ENCODE peak calls at places on chromosomes 5 and 9, in eight cellular contexts. One of them, this sample, is unnamed.

GRCh38 chr9:26326473-26327044 is 566.0 kb downstream of the CAAP1 start:
- DNase-seq in fibroblast of lung: peak; percentile 57
- DNase-seq in bronchial epithelial cell: peak; percentile 66
- DNase-seq in tibial artery: no peak
- DNase-seq in psoas muscle: no peak
- DNase-seq in neural progenitor cell: peak; percentile 71
- DNase-seq in brain microvascular endothelial cell: peak; percentile 62
- DNase-seq in mesothelial cell of epicardium: peak; percentile 48
- DNase-seq in this sample: no peak

GRCh38 chr9:27572566-27572917 is 739 bp downstream of the C9orf72 start:
- DNase-seq in fibroblast of lung: peak; percentile 44
- DNase-seq in bronchial epithelial cell: peak; percentile 78
- DNase-seq in tibial artery: no peak
- DNase-seq in psoas muscle: no peak
- DNase-seq in neural progenitor cell: peak; percentile 62
- DNase-seq in brain microvascular endothelial cell: peak; percentile 34
- DNase-seq in mesothelial cell of epicardium: no peak
- DNase-seq in this sample: no peak

GRCh38 chr9:109579191-109579948 is 81.3 kb upstream of the PTPN3 start:
- DNase-seq in fibroblast of lung: peak; percentile 56
- DNase-seq in bronchial epithelial cell: no peak
- DNase-seq in tibial artery: no peak
- DNase-seq in psoas muscle: no peak
- DNase-seq in neural progenitor cell: no peak
- DNase-seq in brain microvascular endothelial cell: peak; percentile 16
- DNase-seq in mesothelial cell of epicardium: no peak
- DNase-seq in this sample: no peak

GRCh38 chr9:113738506-113738897 is 137.6 kb upstream of the ZNF618 start:
- DNase-seq in fibroblast of lung: no peak
- DNase-seq in bronchial epithelial cell: no peak
- DNase-seq in tibial artery: no peak
- DNase-seq in psoas muscle: no peak
- DNase-seq in neural progenitor cell: peak; percentile 14
- DNase-seq in brain microvascular endothelial cell: no peak
- DNase-seq in mesothelial cell of epicardium: no peak
- DNase-seq in this sample: no peak

GRCh38 chr9:121450241-121450640 is 49.4 kb downstream of the GGTA1 start:
- DNase-seq in fibroblast of lung: no peak
- DNase-seq in bronchial epithelial cell: no peak
- DNase-seq in tibial artery: no peak
- DNase-seq in psoas muscle: no peak
- DNase-seq in neural progenitor cell: no peak
- DNase-seq in brain microvascular endothelial cell: no peak
- DNase-seq in mesothelial cell of epicardium: no peak
- DNase-seq in this sample: no peak

GRCh38 chr9:17807670-17808282 is 228.9 kb downstream of the SH3GL2 start:
- DNase-seq in fibroblast of lung: no peak
- DNase-seq in bronchial epithelial cell: no peak
- DNase-seq in tibial artery: no peak
- DNase-seq in psoas muscle: no peak
- DNase-seq in neural progenitor cell: no peak
- DNase-seq in brain microvascular endothelial cell: no peak
- DNase-seq in mesothelial cell of epicardium: no peak
- DNase-seq in this sample: no peak

GRCh38 chr5:39206630-39207319 is 12.6 kb downstream of the FYB1 start:
- DNase-seq in fibroblast of lung: no peak
- DNase-seq in bronchial epithelial cell: no peak
- DNase-seq in tibial artery: no peak
- DNase-seq in psoas muscle: no peak
- DNase-seq in neural progenitor cell: no peak
- DNase-seq in brain microvascular endothelial cell: no peak
- DNase-seq in mesothelial cell of epicardium: no peak
- DNase-seq in this sample: no peak

GRCh38 chr5:76175051-76175666 is 92.0 kb downstream of the SV2C start:
- DNase-seq in fibroblast of lung: peak; percentile 10
- DNase-seq in bronchial epithelial cell: peak; percentile 54
- DNase-seq in tibial artery: no peak
- DNase-seq in psoas muscle: no peak
- DNase-seq in neural progenitor cell: peak; percentile 75
- DNase-seq in brain microvascular endothelial cell: peak; percentile 47
- DNase-seq in mesothelial cell of epicardium: peak; percentile 61
- DNase-seq in this sample: peak; percentile 34

GRCh38 chr5:172688735-172689572 is 47.9 kb downstream of the NEURL1B start:
- DNase-seq in fibroblast of lung: no peak
- DNase-seq in bronchial epithelial cell: peak; percentile 51
- DNase-seq in tibial artery: peak; percentile 80
- DNase-seq in psoas muscle: no peak
- DNase-seq in neural progenitor cell: no peak
- DNase-seq in brain microvascular endothelial cell: no peak
- DNase-seq in mesothelial cell of epicardium: no peak
- DNase-seq in this sample: no peak

GRCh38 chr5:95617057-95617456 is 2.8 kb upstream of the GPR150 start:
- DNase-seq in fibroblast of lung: peak; percentile 67
- DNase-seq in bronchial epithelial cell: peak; percentile 98
- DNase-seq in tibial artery: no peak
- DNase-seq in psoas muscle: no peak
- DNase-seq in neural progenitor cell: no peak
- DNase-seq in brain microvascular endothelial cell: peak; percentile 79
- DNase-seq in mesothelial cell of epicardium: no peak
- DNase-seq in this sample: no peak

GRCh38 chr5:72566746-72567145 is 59.5 kb upstream of the ZNF366 start:
- DNase-seq in fibroblast of lung: no peak
- DNase-seq in bronchial epithelial cell: no peak
- DNase-seq in tibial artery: no peak
- DNase-seq in psoas muscle: no peak
- DNase-seq in neural progenitor cell: no peak
- DNase-seq in brain microvascular endothelial cell: no peak
- DNase-seq in mesothelial cell of epicardium: no peak
- DNase-seq in this sample: no peak

GRCh38 chr9:69313175-69313574 is 11.8 kb upstream of the ENTREP1 start:
- DNase-seq in fibroblast of lung: no peak
- DNase-seq in bronchial epithelial cell: no peak
- DNase-seq in tibial artery: no peak
- DNase-seq in psoas muscle: no peak
- DNase-seq in neural progenitor cell: no peak
- DNase-seq in brain microvascular endothelial cell: no peak
- DNase-seq in mesothelial cell of epicardium: no peak
- DNase-seq in this sample: no peak

GRCh38 chr5:77087484-77088291 is 603 bp upstream of the ZBED3 start:
- DNase-seq in fibroblast of lung: peak; percentile 23
- DNase-seq in bronchial epithelial cell: peak; percentile 47
- DNase-seq in tibial artery: peak; percentile 72
- DNase-seq in psoas muscle: no peak
- DNase-seq in neural progenitor cell: peak; percentile 4
- DNase-seq in brain microvascular endothelial cell: no peak
- DNase-seq in mesothelial cell of epicardium: no peak
- DNase-seq in this sample: no peak

GRCh38 chr5:88683506-88684135 is 199.4 kb downstream of the MEF2C start:
- DNase-seq in fibroblast of lung: peak; percentile 91
- DNase-seq in bronchial epithelial cell: no peak
- DNase-seq in tibial artery: no peak
- DNase-seq in psoas muscle: no peak
- DNase-seq in neural progenitor cell: peak; percentile 77
- DNase-seq in brain microvascular endothelial cell: no peak
- DNase-seq in mesothelial cell of epicardium: no peak
- DNase-seq in this sample: no peak

GRCh38 chr5:5667136-5667554 is 244.7 kb downstream of the ICE1 start:
- DNase-seq in fibroblast of lung: no peak
- DNase-seq in bronchial epithelial cell: no peak
- DNase-seq in tibial artery: no peak
- DNase-seq in psoas muscle: no peak
- DNase-seq in neural progenitor cell: no peak
- DNase-seq in brain microvascular endothelial cell: no peak
- DNase-seq in mesothelial cell of epicardium: no peak
- DNase-seq in this sample: no peak

GRCh38 chr5:131329187-131329540 is 65.3 kb downstream of the CDC42SE2 start:
- DNase-seq in fibroblast of lung: no peak
- DNase-seq in bronchial epithelial cell: no peak
- DNase-seq in tibial artery: no peak
- DNase-seq in psoas muscle: no peak
- DNase-seq in neural progenitor cell: no peak
- DNase-seq in brain microvascular endothelial cell: no peak
- DNase-seq in mesothelial cell of epicardium: no peak
- DNase-seq in this sample: no peak

GRCh38 chr9:6441269-6441668 is 28.3 kb downstream of the UHRF2 start:
- DNase-seq in fibroblast of lung: peak; percentile 53
- DNase-seq in bronchial epithelial cell: peak; percentile 29
- DNase-seq in tibial artery: no peak
- DNase-seq in psoas muscle: no peak
- DNase-seq in neural progenitor cell: no peak
- DNase-seq in brain microvascular endothelial cell: no peak
- DNase-seq in mesothelial cell of epicardium: no peak
- DNase-seq in this sample: no peak

GRCh38 chr5:39001683-39002082 is 72.5 kb downstream of the RICTOR start:
- DNase-seq in fibroblast of lung: no peak
- DNase-seq in bronchial epithelial cell: no peak
- DNase-seq in tibial artery: no peak
- DNase-seq in psoas muscle: no peak
- DNase-seq in neural progenitor cell: no peak
- DNase-seq in brain microvascular endothelial cell: no peak
- DNase-seq in mesothelial cell of epicardium: no peak
- DNase-seq in this sample: no peak

GRCh38 chr5:68722357-68722756 is 371.5 kb upstream of the SLC30A5 start:
- DNase-seq in fibroblast of lung: no peak
- DNase-seq in bronchial epithelial cell: no peak
- DNase-seq in tibial artery: no peak
- DNase-seq in psoas muscle: no peak
- DNase-seq in neural progenitor cell: no peak
- DNase-seq in brain microvascular endothelial cell: no peak
- DNase-seq in mesothelial cell of epicardium: no peak
- DNase-seq in this sample: no peak
- TF ChIP-seq CTCF in fibroblast of lung: no peak
- TF ChIP-seq CTCF in bronchial epithelial cell: no peak
- TF ChIP-seq CTCF in tibial artery: no peak
- TF ChIP-seq CTCF in psoas muscle: no peak
- TF ChIP-seq CTCF in neural progenitor cell: no peak
- TF ChIP-seq CTCF in brain microvascular endothelial cell: no peak
- TF ChIP-seq CTCF in mesothelial cell of epicardium: no peak
- TF ChIP-seq CTCF in this sample: no peak

GRCh38 chr9:33498387-33498786 is 24.7 kb upstream of the NOL6 start:
- DNase-seq in fibroblast of lung: no peak
- DNase-seq in bronchial epithelial cell: peak; percentile 42
- DNase-seq in tibial artery: no peak
- DNase-seq in psoas muscle: no peak
- DNase-seq in neural progenitor cell: no peak
- DNase-seq in brain microvascular endothelial cell: no peak
- DNase-seq in mesothelial cell of epicardium: no peak
- DNase-seq in this sample: no peak
- TF ChIP-seq CTCF in fibroblast of lung: peak; percentile 34
- TF ChIP-seq CTCF in bronchial epithelial cell: peak; percentile 4
- TF ChIP-seq CTCF in tibial artery: no peak
- TF ChIP-seq CTCF in psoas muscle: peak; percentile 8
- TF ChIP-seq CTCF in neural progenitor cell: peak; percentile 29
- TF ChIP-seq CTCF in brain microvascular endothelial cell: no peak
- TF ChIP-seq CTCF in mesothelial cell of epicardium: peak; percentile 28
- TF ChIP-seq CTCF in this sample: no peak

GRCh38 chr9:93899609-93900435 is 55.3 kb downstream of the BARX1 start:
- DNase-seq in fibroblast of lung: no peak
- DNase-seq in bronchial epithelial cell: no peak
- DNase-seq in tibial artery: peak; percentile 60
- DNase-seq in psoas muscle: peak; percentile 17
- DNase-seq in neural progenitor cell: no peak
- DNase-seq in brain microvascular endothelial cell: no peak
- DNase-seq in mesothelial cell of epicardium: peak; percentile 29
- DNase-seq in this sample: peak; percentile 5
- TF ChIP-seq CTCF in fibroblast of lung: no peak
- TF ChIP-seq CTCF in bronchial epithelial cell: no peak
- TF ChIP-seq CTCF in tibial artery: no peak
- TF ChIP-seq CTCF in psoas muscle: no peak
- TF ChIP-seq CTCF in neural progenitor cell: no peak
- TF ChIP-seq CTCF in brain microvascular endothelial cell: no peak
- TF ChIP-seq CTCF in mesothelial cell of epicardium: no peak
- TF ChIP-seq CTCF in this sample: no peak

GRCh38 chr5:111076076-111076475 is 4.6 kb downstream of the TSLP start:
- DNase-seq in fibroblast of lung: no peak
- DNase-seq in bronchial epithelial cell: no peak
- DNase-seq in tibial artery: no peak
- DNase-seq in psoas muscle: no peak
- DNase-seq in neural progenitor cell: no peak
- DNase-seq in brain microvascular endothelial cell: no peak
- DNase-seq in mesothelial cell of epicardium: no peak
- DNase-seq in this sample: no peak

GRCh38 chr5:111071413-111071812 is at the start of gene TSLP:
- DNase-seq in fibroblast of lung: no peak
- DNase-seq in bronchial epithelial cell: no peak
- DNase-seq in tibial artery: no peak
- DNase-seq in psoas muscle: no peak
- DNase-seq in neural progenitor cell: no peak
- DNase-seq in brain microvascular endothelial cell: no peak
- DNase-seq in mesothelial cell of epicardium: no peak
- DNase-seq in this sample: no peak

GRCh38 chr5:111072949-111073682 is 1.6 kb downstream of the TSLP start:
- DNase-seq in fibroblast of lung: peak; percentile 29
- DNase-seq in bronchial epithelial cell: no peak
- DNase-seq in tibial artery: peak; percentile 76
- DNase-seq in psoas muscle: peak; percentile 85
- DNase-seq in neural progenitor cell: peak; percentile 74
- DNase-seq in brain microvascular endothelial cell: no peak
- DNase-seq in mesothelial cell of epicardium: peak; percentile 45
- DNase-seq in this sample: no peak

GRCh38 chr5:111075520-111075919 is 4.0 kb downstream of the TSLP start:
- DNase-seq in fibroblast of lung: peak; percentile 96
- DNase-seq in bronchial epithelial cell: peak; percentile 99
- DNase-seq in tibial artery: no peak
- DNase-seq in psoas muscle: no peak
- DNase-seq in neural progenitor cell: no peak
- DNase-seq in brain microvascular endothelial cell: no peak
- DNase-seq in mesothelial cell of epicardium: no peak
- DNase-seq in this sample: no peak

DNA sequence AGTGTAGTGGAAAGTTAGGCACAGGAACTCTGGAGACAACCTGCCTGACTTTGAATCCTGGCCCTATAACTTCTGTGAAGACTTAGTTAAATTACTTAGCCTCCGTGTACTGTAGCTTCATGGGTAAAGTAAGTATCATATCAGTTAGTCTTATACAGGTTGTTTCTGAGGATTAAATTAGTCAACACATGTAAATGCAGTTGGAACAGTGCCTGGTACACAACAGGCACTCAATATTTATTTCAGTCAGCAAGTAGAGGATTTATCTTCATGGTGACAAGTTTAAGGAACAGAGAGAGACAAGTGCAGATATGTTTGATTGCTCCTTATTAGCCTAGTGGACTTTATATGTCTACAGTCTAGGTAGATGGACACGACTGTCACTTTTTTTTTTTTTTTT is 2.7 kb downstream of the TSLP start:
- DNase-seq in fibroblast of lung: no peak
- DNase-seq in bronchial epithelial cell: peak; percentile 42
- DNase-seq in tibial artery: no peak
- DNase-seq in psoas muscle: no peak
- DNase-seq in neural progenitor cell: no peak
- DNase-seq in brain microvascular endothelial cell: no peak
- DNase-seq in mesothelial cell of epicardium: no peak
- DNase-seq in this sample: no peak
- TF ChIP-seq CTCF in fibroblast of lung: no peak
- TF ChIP-seq CTCF in bronchial epithelial cell: no peak
- TF ChIP-seq CTCF in tibial artery: no peak
- TF ChIP-seq CTCF in psoas muscle: no peak
- TF ChIP-seq CTCF in neural progenitor cell: no peak
- TF ChIP-seq CTCF in brain microvascular endothelial cell: no peak
- TF ChIP-seq CTCF in mesothelial cell of epicardium: no peak
- TF ChIP-seq CTCF in this sample: no peak